ENCODE peak calls at places on chromosome 1, in nine cellular contexts. W, L, P, Y, U, F, G, A and H are unnamed samples.

GRCh38 chr1:112251766-112252506 is 144.1 kb upstream of the CTTNBP2NL start:
- DNase-seq in P (peak; percentile 76), W (peak; percentile 72), L (peak; percentile 77), Y (no peak), A (peak; percentile 18), U (no peak), G (no peak), F (peak; percentile 79), H (no peak)

GRCh38 chr1:244341455-244342450 is 110.0 kb downstream of the ADSS2 start:
- DNase-seq in L (peak; percentile 88), Y (peak; percentile 62), W (peak; percentile 57), P (no peak), F (peak; percentile 27), A (peak; percentile 75), U (no peak), G (no peak), H (no peak)

GRCh38 chr1:223748773-223749733 is 36.7 kb downstream of the CAPN2 start:
- DNase-seq in L (peak; percentile 56), Y (peak; percentile 57), F (peak; percentile 73), P (no peak), U (peak; percentile 82), G (no peak), W (peak; percentile 84), A (peak; percentile 84), H (no peak)

GRCh38 chr1:223748405-223748772 is 36.0 kb downstream of the CAPN2 start:
- DNase-seq in A (peak; percentile 55), F (peak; percentile 67), P (no peak), Y (no peak), W (no peak), U (no peak), L (peak; percentile 67), G (no peak), H (no peak)

GRCh38 chr1:10208537-10208936 is 1.8 kb upstream of the KIF1B start:
- DNase-seq in P (no peak), Y (no peak), G (no peak), L (no peak), F (no peak), A (no peak), U (no peak), W (no peak), H (no peak)

GRCh38 chr1:53740621-53741105 is 1.7 kb upstream of the GLIS1 start:
- DNase-seq in W (no peak), F (peak; percentile 68), P (no peak), L (peak; percentile 74), A (no peak), G (no peak), U (no peak), Y (no peak), H (peak; percentile 79)

GRCh38 chr1:40783001-40783905 is at the start of gene KCNQ4:
- DNase-seq in L (peak; percentile 46), P (no peak), U (peak; percentile 88), A (peak; percentile 59), W (no peak), Y (peak; percentile 54), G (no peak), F (no peak), H (no peak)

GRCh38 chr1:84164567-84165021 is 20.5 kb downstream of the PRKACB start:
- DNase-seq in U (no peak), G (no peak), Y (no peak), P (no peak), L (no peak), W (no peak), A (no peak), F (peak; percentile 43), H (no peak)

GRCh38 chr1:38291906-38292521 is 245.4 kb upstream of the POU3F1 start:
- DNase-seq in Y (no peak), G (no peak), W (no peak), L (no peak), A (no peak), P (no peak), F (no peak), U (no peak), H (no peak)

GRCh38 chr1:154178856-154179811 is 12.8 kb downstream of the TPM3 start:
- DNase-seq in L (no peak), U (no peak), Y (no peak), G (no peak), W (no peak), F (peak; percentile 54), P (no peak), A (peak; percentile 53), H (no peak)

GRCh38 chr1:158054721-158055120 is 61.3 kb downstream of the KIRREL1 start:
- DNase-seq in F (no peak), U (no peak), P (no peak), Y (no peak), W (no peak), A (no peak), G (no peak), L (no peak), H (no peak)

GRCh38 chr1:12275370-12275769 is 45.5 kb downstream of the VPS13D start:
- DNase-seq in U (no peak), Y (no peak), G (no peak), F (peak; percentile 46), W (no peak), A (peak; percentile 39), P (no peak), L (peak; percentile 37), H (peak; percentile 6)

GRCh38 chr1:12279728-12280469 is 50.1 kb downstream of the VPS13D start:
- DNase-seq in P (no peak), G (no peak), U (no peak), Y (no peak), W (no peak), A (no peak), L (no peak), F (no peak), H (no peak)

GRCh38 chr1:12272770-12273169 is 42.9 kb downstream of the VPS13D start:
- DNase-seq in W (no peak), L (peak; percentile 16), Y (no peak), P (no peak), G (no peak), F (no peak), A (no peak), U (no peak), H (no peak)

GRCh38 chr1:12278998-12279397 is 49.2 kb downstream of the VPS13D start:
- DNase-seq in L (no peak), G (no peak), F (no peak), U (no peak), W (no peak), A (no peak), P (no peak), Y (no peak), H (peak; percentile 6)

DNA sequence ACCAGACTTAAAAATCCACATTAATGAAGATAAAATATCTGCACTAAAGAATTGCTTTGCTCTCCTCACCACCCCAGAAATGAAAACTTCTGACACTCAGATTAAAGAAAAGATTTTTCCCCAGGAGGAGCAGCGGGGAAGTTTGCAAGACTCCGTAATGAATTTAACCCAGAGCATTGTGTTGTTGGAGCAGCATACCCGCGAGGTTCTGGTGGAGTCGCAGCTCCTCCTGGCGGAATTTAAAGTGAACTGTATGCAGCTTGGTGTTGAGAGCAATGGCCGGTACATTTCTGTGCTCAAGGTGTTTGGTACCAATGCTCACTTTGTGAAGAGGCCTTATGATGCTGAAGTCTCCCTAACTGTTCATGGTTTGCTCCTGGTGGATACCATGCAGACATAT is 46.4 kb downstream of the VPS13D start:
- DNase-seq in W (no peak), U (peak; percentile 70), G (no peak), P (no peak), F (peak; percentile 70), Y (no peak), A (peak; percentile 42), L (peak; percentile 53), H (peak; percentile 24)
- TF ChIP-seq CTCF in W (no peak), U (peak; percentile 70), G (peak; percentile 59), P (no peak), F (peak; percentile 57), Y (peak; percentile 51), A (peak; percentile 51), L (peak; percentile 65), H (peak; percentile 59)

DNA sequence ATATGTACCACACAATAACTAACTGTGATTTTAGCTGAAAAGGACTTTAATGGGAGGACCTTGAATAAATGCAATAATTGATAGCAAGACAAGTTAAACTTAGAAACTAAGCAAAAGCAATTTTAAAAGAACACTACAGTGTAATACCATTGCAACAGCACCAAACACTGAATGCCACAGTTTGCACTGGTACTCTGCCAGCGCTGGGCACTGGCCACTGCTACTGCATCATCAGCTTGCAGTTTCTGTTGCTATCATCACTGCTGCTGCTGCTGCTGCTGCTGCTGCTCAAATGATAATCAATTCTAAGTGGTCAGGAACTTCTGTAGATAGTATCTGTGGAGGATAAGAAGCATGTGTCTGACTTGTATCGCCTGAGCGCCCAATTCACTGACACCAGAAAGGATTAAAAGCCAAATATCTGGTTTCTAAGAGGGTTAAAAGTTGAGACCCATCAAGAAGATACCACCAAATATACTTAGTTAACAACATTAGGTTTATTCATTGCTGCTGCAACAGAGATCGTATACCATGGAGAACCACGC is 306.9 kb downstream of the LRRC40 start:
- DNase-seq in L (no peak), A (no peak), P (no peak), W (no peak), Y (no peak), U (no peak), F (no peak), G (no peak), H (no peak)
- H3K4me3 ChIP-seq in L (no peak overlapping the region), A (no peak overlapping the region), P (no peak overlapping the region), W (no peak overlapping the region), Y (no peak overlapping the region), U (no peak overlapping the region), F (no peak overlapping the region), G (no peak overlapping the region), H (no peak overlapping the region)

DNA sequence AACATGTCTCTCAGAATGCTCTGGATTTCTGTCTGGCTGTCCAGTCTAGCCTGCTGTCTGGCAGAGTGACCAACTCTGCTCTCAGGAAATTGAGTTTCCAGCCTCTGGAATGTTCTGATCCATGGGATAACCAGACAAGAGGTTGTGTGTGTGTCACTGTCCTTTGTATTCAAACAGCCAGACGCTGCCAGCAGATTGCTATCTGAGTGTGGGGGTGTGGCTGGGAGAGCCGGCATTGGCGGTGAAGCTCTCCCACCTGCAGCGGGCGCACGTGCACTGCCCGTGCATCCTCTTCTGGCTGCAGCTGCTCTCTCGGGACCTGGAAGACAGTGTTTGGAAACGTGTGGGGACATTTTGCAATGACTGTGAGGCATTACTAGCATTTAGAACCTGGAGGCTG is 26.1 kb downstream of the PKP1 start:
- DNase-seq in W (no peak), U (peak; percentile 75), L (peak; percentile 100), G (no peak), Y (peak; percentile 98), A (peak; percentile 88), F (peak; percentile 27), P (peak; percentile 87), H (no peak)
- TF ChIP-seq CTCF in W (no peak), U (no peak), L (peak; percentile 81), G (no peak), Y (peak; percentile 38), A (peak; percentile 52), F (peak; percentile 9), P (no peak), H (peak; percentile 4)

DNA sequence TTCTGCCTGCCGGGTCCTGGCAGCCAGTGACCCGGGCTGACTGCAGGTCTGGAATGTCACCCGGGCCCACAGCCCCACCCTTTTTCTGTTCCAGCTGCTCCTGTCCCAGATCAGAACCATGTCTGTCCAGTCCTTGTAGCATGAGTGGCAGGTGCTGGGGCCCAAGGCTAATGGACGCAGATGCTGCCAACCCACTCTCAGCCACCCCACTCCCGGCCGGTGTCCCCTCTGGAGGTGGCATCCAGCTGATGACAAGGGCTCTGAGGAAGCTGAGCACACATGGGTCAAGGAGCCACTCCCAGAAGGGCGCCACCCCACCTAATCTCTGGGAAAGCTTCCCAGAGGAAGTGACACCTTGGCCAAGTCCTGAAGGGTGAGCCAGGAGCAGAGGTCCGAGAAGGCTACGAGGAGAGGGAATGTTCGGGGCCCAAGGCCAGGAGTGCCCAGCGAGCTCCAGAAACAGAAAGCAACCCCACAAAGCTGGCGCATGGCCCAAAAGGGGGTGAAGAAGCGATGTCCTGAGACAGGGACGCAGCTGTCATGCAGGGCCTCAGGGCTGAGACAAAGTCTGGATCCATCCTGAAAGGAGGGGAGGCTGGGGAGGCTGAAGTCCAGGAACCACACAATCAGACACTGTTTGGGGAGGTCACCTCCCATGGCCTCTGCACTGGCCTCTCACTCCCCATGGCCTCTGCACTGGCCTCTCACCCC is 39.5 kb downstream of the ACOT7 start:
- DNase-seq in U (no peak), P (no peak), W (no peak), G (no peak), A (no peak), F (peak; percentile 34), L (peak; percentile 48), Y (no peak), H (no peak)
- H3K4me3 ChIP-seq in U (no peak overlapping the region), P (no peak overlapping the region), W (no peak overlapping the region), G (peak overlapping the region; percentile 28), A (no peak overlapping the region), F (no peak overlapping the region), L (no peak overlapping the region), Y (no peak overlapping the region), H (no peak overlapping the region)